ENCODE peak calls at places on chromosomes 16 and 17, in eight cellular contexts. One of them, this sample, is unnamed.

GRCh38 chr16:8660841-8661301 is 13.5 kb upstream of the ABAT start:
- DNase-seq in pons: peak
- DNase-seq in heart right ventricle: peak
- DNase-seq in activated effector memory CD4-positive, alpha-beta T cell treated with anti-CD3 and anti-CD28 coated beads, Interleukin-2, amount 50 U/mL, for 16 hours: peak
- DNase-seq in left cardiac atrium: peak
- DNase-seq in MCF 10A: peak
- DNase-seq in NCI-H2171: peak
- DNase-seq in M059J: peak
- DNase-seq in this sample: peak

GRCh38 chr16:66904846-66905632 is 13.6 kb downstream of the CDH16 start:
- DNase-seq in pons: no peak
- DNase-seq in heart right ventricle: peak
- DNase-seq in activated effector memory CD4-positive, alpha-beta T cell treated with anti-CD3 and anti-CD28 coated beads, Interleukin-2, amount 50 U/mL, for 16 hours: no peak
- DNase-seq in left cardiac atrium: peak
- DNase-seq in MCF 10A: no peak
- DNase-seq in NCI-H2171: no peak
- DNase-seq in M059J: no peak
- DNase-seq in this sample: no peak

GRCh38 chr17:75295220-75296158 is 6.3 kb upstream of the SLC25A19 start:
- DNase-seq in pons: peak
- DNase-seq in heart right ventricle: no peak
- DNase-seq in activated effector memory CD4-positive, alpha-beta T cell treated with anti-CD3 and anti-CD28 coated beads, Interleukin-2, amount 50 U/mL, for 16 hours: no peak
- DNase-seq in left cardiac atrium: no peak
- DNase-seq in MCF 10A: no peak
- DNase-seq in NCI-H2171: no peak
- DNase-seq in M059J: no peak
- DNase-seq in this sample: peak

GRCh38 chr17:21033350-21033749 is 9.5 kb downstream of the USP22 start:
- DNase-seq in pons: no peak
- DNase-seq in heart right ventricle: no peak
- DNase-seq in activated effector memory CD4-positive, alpha-beta T cell treated with anti-CD3 and anti-CD28 coated beads, Interleukin-2, amount 50 U/mL, for 16 hours: no peak
- DNase-seq in left cardiac atrium: no peak
- DNase-seq in MCF 10A: no peak
- DNase-seq in NCI-H2171: no peak
- DNase-seq in M059J: no peak
- DNase-seq in this sample: no peak

GRCh38 chr17:49849711-49850610 is 2.1 kb upstream of the TAC4 start:
- DNase-seq in pons: no peak
- DNase-seq in heart right ventricle: no peak
- DNase-seq in activated effector memory CD4-positive, alpha-beta T cell treated with anti-CD3 and anti-CD28 coated beads, Interleukin-2, amount 50 U/mL, for 16 hours: no peak
- DNase-seq in left cardiac atrium: no peak
- DNase-seq in MCF 10A: no peak
- DNase-seq in NCI-H2171: no peak
- DNase-seq in M059J: no peak
- DNase-seq in this sample: no peak

GRCh38 chr17:78618264-78619066 is 41.3 kb upstream of the DNAH17 start:
- DNase-seq in pons: no peak
- DNase-seq in heart right ventricle: no peak
- DNase-seq in activated effector memory CD4-positive, alpha-beta T cell treated with anti-CD3 and anti-CD28 coated beads, Interleukin-2, amount 50 U/mL, for 16 hours: no peak
- DNase-seq in left cardiac atrium: no peak
- DNase-seq in MCF 10A: peak
- DNase-seq in NCI-H2171: no peak
- DNase-seq in M059J: no peak
- DNase-seq in this sample: no peak

GRCh38 chr17:4986403-4986802 is 1.1 kb downstream of the CAMTA2 start:
- DNase-seq in pons: no peak
- DNase-seq in heart right ventricle: no peak
- DNase-seq in activated effector memory CD4-positive, alpha-beta T cell treated with anti-CD3 and anti-CD28 coated beads, Interleukin-2, amount 50 U/mL, for 16 hours: no peak
- DNase-seq in left cardiac atrium: no peak
- DNase-seq in MCF 10A: peak
- DNase-seq in NCI-H2171: no peak
- DNase-seq in M059J: no peak
- DNase-seq in this sample: no peak

GRCh38 chr17:40362696-40363479 is 1.6 kb downstream of the GJD3 start:
- DNase-seq in pons: no peak
- DNase-seq in heart right ventricle: peak
- DNase-seq in activated effector memory CD4-positive, alpha-beta T cell treated with anti-CD3 and anti-CD28 coated beads, Interleukin-2, amount 50 U/mL, for 16 hours: peak
- DNase-seq in left cardiac atrium: peak
- DNase-seq in MCF 10A: peak
- DNase-seq in NCI-H2171: peak
- DNase-seq in M059J: peak
- DNase-seq in this sample: peak

GRCh38 chr17:52011070-52011469 is 147.4 kb downstream of the CA10 start:
- DNase-seq in pons: no peak
- DNase-seq in heart right ventricle: no peak
- DNase-seq in activated effector memory CD4-positive, alpha-beta T cell treated with anti-CD3 and anti-CD28 coated beads, Interleukin-2, amount 50 U/mL, for 16 hours: no peak
- DNase-seq in left cardiac atrium: no peak
- DNase-seq in MCF 10A: no peak
- DNase-seq in NCI-H2171: no peak
- DNase-seq in M059J: no peak
- DNase-seq in this sample: no peak

GRCh38 chr16:67674851-67675578 is 8.4 kb downstream of the C16orf86 start:
- DNase-seq in pons: no peak
- DNase-seq in heart right ventricle: no peak
- DNase-seq in activated effector memory CD4-positive, alpha-beta T cell treated with anti-CD3 and anti-CD28 coated beads, Interleukin-2, amount 50 U/mL, for 16 hours: no peak
- DNase-seq in left cardiac atrium: no peak
- DNase-seq in MCF 10A: no peak
- DNase-seq in NCI-H2171: no peak
- DNase-seq in M059J: no peak
- DNase-seq in this sample: no peak

GRCh38 chr17:427327-427726 is 74.7 kb upstream of the RPH3AL start:
- DNase-seq in pons: no peak
- DNase-seq in heart right ventricle: no peak
- DNase-seq in activated effector memory CD4-positive, alpha-beta T cell treated with anti-CD3 and anti-CD28 coated beads, Interleukin-2, amount 50 U/mL, for 16 hours: no peak
- DNase-seq in left cardiac atrium: no peak
- DNase-seq in MCF 10A: no peak
- DNase-seq in NCI-H2171: no peak
- DNase-seq in M059J: no peak
- DNase-seq in this sample: no peak

GRCh38 chr17:30236807-30237206 is 1.3 kb upstream of the SLC6A4 start:
- DNase-seq in pons: no peak
- DNase-seq in heart right ventricle: peak
- DNase-seq in activated effector memory CD4-positive, alpha-beta T cell treated with anti-CD3 and anti-CD28 coated beads, Interleukin-2, amount 50 U/mL, for 16 hours: no peak
- DNase-seq in left cardiac atrium: peak
- DNase-seq in MCF 10A: peak
- DNase-seq in NCI-H2171: no peak
- DNase-seq in M059J: peak
- DNase-seq in this sample: no peak

GRCh38 chr17:59427996-59428395 is 96.5 kb downstream of the YPEL2 start:
- DNase-seq in pons: peak
- DNase-seq in heart right ventricle: peak
- DNase-seq in activated effector memory CD4-positive, alpha-beta T cell treated with anti-CD3 and anti-CD28 coated beads, Interleukin-2, amount 50 U/mL, for 16 hours: no peak
- DNase-seq in left cardiac atrium: no peak
- DNase-seq in MCF 10A: no peak
- DNase-seq in NCI-H2171: no peak
- DNase-seq in M059J: peak
- DNase-seq in this sample: no peak

GRCh38 chr16:972316-973002 is 1.7 kb upstream of the LMF1 start:
- DNase-seq in pons: peak
- DNase-seq in heart right ventricle: no peak
- DNase-seq in activated effector memory CD4-positive, alpha-beta T cell treated with anti-CD3 and anti-CD28 coated beads, Interleukin-2, amount 50 U/mL, for 16 hours: no peak
- DNase-seq in left cardiac atrium: no peak
- DNase-seq in MCF 10A: no peak
- DNase-seq in NCI-H2171: no peak
- DNase-seq in M059J: no peak
- DNase-seq in this sample: no peak

GRCh38 chr16:30031477-30031918 is 427 bp upstream of the TLCD3B start:
- DNase-seq in pons: no peak
- DNase-seq in heart right ventricle: no peak
- DNase-seq in activated effector memory CD4-positive, alpha-beta T cell treated with anti-CD3 and anti-CD28 coated beads, Interleukin-2, amount 50 U/mL, for 16 hours: no peak
- DNase-seq in left cardiac atrium: no peak
- DNase-seq in MCF 10A: no peak
- DNase-seq in NCI-H2171: no peak
- DNase-seq in M059J: no peak
- DNase-seq in this sample: no peak

GRCh38 chr17:44356241-44356640 is 7.4 kb downstream of the FAM171A2 start:
- DNase-seq in pons: no peak
- DNase-seq in heart right ventricle: no peak
- DNase-seq in activated effector memory CD4-positive, alpha-beta T cell treated with anti-CD3 and anti-CD28 coated beads, Interleukin-2, amount 50 U/mL, for 16 hours: no peak
- DNase-seq in left cardiac atrium: no peak
- DNase-seq in MCF 10A: no peak
- DNase-seq in NCI-H2171: no peak
- DNase-seq in M059J: no peak
- DNase-seq in this sample: no peak

GRCh38 chr17:81844327-81844851 is 9.5 kb upstream of the PPP1R27 start:
- DNase-seq in pons: no peak
- DNase-seq in heart right ventricle: no peak
- DNase-seq in activated effector memory CD4-positive, alpha-beta T cell treated with anti-CD3 and anti-CD28 coated beads, Interleukin-2, amount 50 U/mL, for 16 hours: no peak
- DNase-seq in left cardiac atrium: no peak
- DNase-seq in MCF 10A: no peak
- DNase-seq in NCI-H2171: no peak
- DNase-seq in M059J: no peak
- DNase-seq in this sample: no peak

GRCh38 chr17:72399608-72400487 is 279.0 kb downstream of the SOX9 start:
- DNase-seq in pons: no peak
- DNase-seq in heart right ventricle: no peak
- DNase-seq in activated effector memory CD4-positive, alpha-beta T cell treated with anti-CD3 and anti-CD28 coated beads, Interleukin-2, amount 50 U/mL, for 16 hours: no peak
- DNase-seq in left cardiac atrium: no peak
- DNase-seq in MCF 10A: no peak
- DNase-seq in NCI-H2171: no peak
- DNase-seq in M059J: no peak
- DNase-seq in this sample: no peak

GRCh38 chr17:5444209-5444608 is 5.3 kb upstream of the C1QBP start:
- DNase-seq in pons: no peak
- DNase-seq in heart right ventricle: no peak
- DNase-seq in activated effector memory CD4-positive, alpha-beta T cell treated with anti-CD3 and anti-CD28 coated beads, Interleukin-2, amount 50 U/mL, for 16 hours: peak
- DNase-seq in left cardiac atrium: no peak
- DNase-seq in MCF 10A: no peak
- DNase-seq in NCI-H2171: no peak
- DNase-seq in M059J: no peak
- DNase-seq in this sample: no peak

This sample was measured in stimulated activated naive B cell treated with anti-CD40 and anti-IgM and Interleukin-4, amounts not matched to agents 10 μg/mL and 1 μg/mL and 100 μg/mL, for 72 hours.